ENCODE peak calls at places on chromosomes 5 and 9, in seven cellular contexts. K, T, D, P, H, B and F are unnamed samples.

GRCh38 chr9:116274293-116274692 is 120.7 kb downstream of the PAPPA start:
- DNase-seq in D (no peak), T (peak), K (no peak), H (no peak), B (no peak), P (no peak), F (no peak)

GRCh38 chr5:142587354-142587965 is 98.4 kb downstream of the FGF1 start:
- DNase-seq in T (peak), H (no peak), P (peak), K (no peak), D (no peak), B (peak), F (peak)

GRCh38 chr5:175822225-175822624 is 49.2 kb upstream of the CPLX2 start:
- DNase-seq in H (no peak), K (no peak), P (peak), D (no peak), B (no peak), T (no peak), F (peak)

GRCh38 chr5:180328296-180329137 is 24.6 kb downstream of the GFPT2 start:
- DNase-seq in H (peak), P (peak), D (peak), K (peak), B (peak), T (peak), F (peak)

GRCh38 chr9:134376386-134377142 is 50.3 kb downstream of the RXRA start:
- DNase-seq in H (no peak), K (no peak), B (no peak), P (no peak), T (no peak), D (no peak), F (no peak)

GRCh38 chr5:132265336-132266030 is 8.0 kb downstream of the PDLIM4 start:
- DNase-seq in H (peak), D (no peak), T (peak), P (no peak), K (no peak), B (peak), F (peak)

GRCh38 chr9:93223241-93224180 is 39.6 kb downstream of the WNK2 start:
- DNase-seq in T (peak), H (peak), K (no peak), B (peak), P (no peak), D (no peak), F (peak)

GRCh38 chr9:77807295-77807694 is 159.2 kb upstream of the GNA14 start:
- DNase-seq in P (no peak), K (no peak), T (peak), B (no peak), H (no peak), D (no peak), F (peak)

GRCh38 chr5:129345213-129345925 is 114.7 kb upstream of the ADAMTS19 start:
- DNase-seq in B (no peak), H (no peak), D (no peak), T (no peak), K (no peak), P (no peak), F (no peak)

GRCh38 chr5:81409845-81410369 is 16.0 kb upstream of the ACOT12 start:
- DNase-seq in H (no peak), T (no peak), P (no peak), B (no peak), D (no peak), K (no peak), F (no peak)

GRCh38 chr5:60196382-60197113 is 303.0 kb upstream of the PDE4D start:
- DNase-seq in T (peak), H (no peak), B (no peak), P (no peak), D (no peak), K (no peak), F (peak)

GRCh38 chr9:135342206-135343130 is 137.1 kb upstream of the PPP1R26 start:
- DNase-seq in D (no peak), H (no peak), T (no peak), B (no peak), P (no peak), K (peak), F (no peak)

GRCh38 chr5:97628011-97628410 is 445.0 kb upstream of the RIOK2 start:
- DNase-seq in B (no peak), D (no peak), T (peak), K (no peak), H (no peak), P (no peak), F (no peak)

GRCh38 chr9:106820866-106821265 is 42.1 kb upstream of the ZNF462 start:
- DNase-seq in P (no peak), K (no peak), B (no peak), D (no peak), H (no peak), T (no peak), F (no peak)